ENCODE peak calls at places on chromosomes 4 and X, in four cellular contexts. Q, N, W and T are unnamed samples.
A peak's percentile ranks its signal among the peaks of the same experiment; 100 is the strongest.

GRCh38 chrX:11066812-11067211 is 44.3 kb upstream of the HCCS start:
- DNase-seq in Q (no peak), N (no peak), W (no peak), T (no peak)

GRCh38 chr4:69497081-69497480 is 1.4 kb upstream of the UGT2B4 start:
- DNase-seq in Q (no peak), N (no peak), W (no peak), T (no peak)

GRCh38 chr4:20418865-20419451 is 167.3 kb downstream of the SLIT2 start:
- DNase-seq in Q (no peak), N (peak; percentile 48), W (peak; percentile 7), T (no peak)

GRCh38 chrX:13851996-13852695 is 35.3 kb upstream of the GPM6B start:
- DNase-seq in Q (no peak), N (no peak), W (no peak), T (no peak)

GRCh38 chr4:128134925-128135324 is 73.8 kb downstream of the LARP1B start:
- DNase-seq in Q (no peak), N (no peak), W (no peak), T (no peak)

GRCh38 chr4:181950372-181951127 is 292.7 kb upstream of the TENM3 start:
- DNase-seq in Q (no peak), N (no peak), W (no peak), T (no peak)

GRCh38 chr4:124253080-124253479 is 459.5 kb downstream of the ANKRD50 start:
- DNase-seq in Q (no peak), N (no peak), W (no peak), T (no peak)

GRCh38 chr4:99845708-99846469 is 29.3 kb downstream of the DAPP1 start:
- DNase-seq in Q (no peak), N (no peak), W (no peak), T (no peak)

GRCh38 chr4:173257732-173258717 is 76.1 kb downstream of the HMGB2 start:
- DNase-seq in Q (peak; percentile 43), N (peak; percentile 90), W (peak; percentile 76), T (peak; percentile 46)

GRCh38 chr4:92236907-92237306 is 66.9 kb upstream of the GRID2 start:
- DNase-seq in Q (no peak), N (no peak), W (no peak), T (no peak)

GRCh38 chrX:46279214-46279924 is 265.9 kb downstream of the ZNF674 start:
- DNase-seq in Q (no peak), N (peak; percentile 32), W (peak; percentile 32), T (no peak)

GRCh38 chrX:144732588-144732987 is 514.7 kb upstream of the SPANXN1 start:
- DNase-seq in Q (no peak), N (no peak), W (no peak), T (no peak)

GRCh38 chr4:107740381-107740780 is 20.3 kb upstream of the PAPSS1 start:
- DNase-seq in Q (no peak), N (peak; percentile 28), W (no peak), T (no peak)

GRCh38 chr4:68735106-68735505 is 64.7 kb upstream of the UGT2B15 start:
- DNase-seq in Q (no peak), N (no peak), W (no peak), T (no peak)

GRCh38 chr4:182929296-182929695 is 12.1 kb upstream of the DCTD start:
- DNase-seq in Q (no peak), N (no peak), W (no peak), T (no peak)

GRCh38 chr4:105291920-105292319 is 145.2 kb downstream of the TET2 start:
- DNase-seq in Q (no peak), N (no peak), W (no peak), T (no peak)

GRCh38 chr4:153112071-153112460 is 92.2 kb upstream of the TRIM2 start:
- DNase-seq in Q (no peak), N (no peak), W (peak; percentile 86), T (no peak)

GRCh38 chrX:101078716-101079115 is at the start of gene TMEM35A:
- DNase-seq in Q (no peak), N (peak; percentile 70), W (no peak), T (no peak)

GRCh38 chrX:153492543-153492942 is 2.2 kb upstream of the BGN start:
- DNase-seq in Q (no peak), N (no peak), W (no peak), T (no peak)

GRCh38 chr4:16896871-16897270 is 1.6 kb downstream of the LDB2 start:
- DNase-seq in Q (no peak), N (peak; percentile 22), W (no peak), T (no peak)

GRCh38 chr4:164204434-164204833 is 549.5 kb upstream of the SMIM31 start:
- DNase-seq in Q (no peak), N (peak; percentile 67), W (no peak), T (no peak)

GRCh38 chrX:21781525-21781924 is 23.6 kb upstream of the SMPX start:
- DNase-seq in Q (no peak), N (no peak), W (no peak), T (no peak)

DNA sequence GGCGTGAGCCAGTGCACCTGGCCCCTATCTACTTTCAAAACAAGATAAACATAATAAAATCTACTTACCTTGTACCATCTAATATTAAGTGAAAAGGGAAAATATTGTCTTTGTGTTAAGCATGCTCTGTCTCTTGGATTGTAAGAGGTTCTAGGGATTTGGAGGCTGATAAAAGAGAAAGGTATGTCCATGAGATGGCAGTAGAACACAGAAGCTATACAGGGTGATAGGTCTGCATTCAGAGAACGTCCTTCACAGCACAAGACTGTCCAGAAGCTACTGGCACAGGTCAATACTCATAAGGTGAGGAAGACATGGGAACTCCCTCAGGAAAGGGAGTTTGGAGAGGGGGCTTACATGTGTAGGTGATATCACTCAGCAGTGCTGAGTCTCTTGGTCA is 135.5 kb downstream of the TMEM47 start:
- DNase-seq in Q (no peak), N (peak; percentile 52), W (no peak), T (no peak)
- TF ChIP-seq CTCF in Q (no peak), N (peak; percentile 52), W (no peak), T (no peak)

DNA sequence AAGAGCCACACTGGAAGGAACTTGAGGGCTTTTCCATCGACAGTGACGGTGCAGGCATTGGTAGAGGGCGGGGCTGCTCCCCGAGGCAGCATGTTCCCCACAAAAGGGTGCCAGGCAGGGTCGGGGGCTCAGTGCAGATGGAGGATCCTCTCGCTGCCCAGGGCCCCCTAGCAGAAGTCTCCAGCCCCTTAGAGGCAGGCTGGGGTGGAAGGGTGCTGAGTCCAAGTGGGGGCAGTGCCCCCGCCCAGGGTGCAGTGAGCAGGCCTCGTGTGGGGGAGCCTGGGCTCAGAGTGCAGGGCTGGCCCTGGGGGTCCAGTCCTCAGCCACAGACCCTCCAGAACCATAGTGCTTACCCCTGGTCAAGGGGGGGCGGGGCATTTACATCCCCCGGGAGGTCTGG is 9.0 kb downstream of the CPZ start:
- DNase-seq in Q (no peak), N (no peak), W (no peak), T (no peak)
- H3K4me1 ChIP-seq in Q (no peaks in the 10 kb centered on the region), N (no peaks in the 10 kb centered on the region), W (no peaks in the 10 kb centered on the region), T (no peaks in the 10 kb centered on the region)

DNA sequence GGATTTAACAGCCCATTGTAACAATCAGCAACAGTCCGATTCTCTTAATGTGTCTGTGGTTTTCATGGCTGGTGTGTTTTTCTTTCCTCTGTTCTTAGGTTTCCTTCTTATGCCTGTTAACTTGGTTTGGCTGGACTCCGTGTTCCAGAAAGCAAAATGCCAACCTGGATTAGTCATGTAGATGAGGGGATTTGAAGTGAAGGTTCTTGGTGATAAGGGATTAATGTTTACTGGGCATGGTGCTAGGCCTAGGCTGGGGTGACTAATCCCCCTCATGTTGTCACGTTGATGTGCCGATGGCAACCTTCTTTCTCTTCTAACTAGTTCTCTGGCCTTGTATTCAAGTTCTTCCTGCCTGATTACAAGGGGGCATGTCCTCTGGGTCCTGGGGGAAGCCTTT is 85.9 kb downstream of the REPS2 start:
- DNase-seq in Q (no peak), N (no peak), W (no peak), T (no peak)
- H3K27ac ChIP-seq in Q (peak overlapping the region; percentile 2), N (no peak overlapping the region), W (no peak overlapping the region), T (no peak overlapping the region)

DNA sequence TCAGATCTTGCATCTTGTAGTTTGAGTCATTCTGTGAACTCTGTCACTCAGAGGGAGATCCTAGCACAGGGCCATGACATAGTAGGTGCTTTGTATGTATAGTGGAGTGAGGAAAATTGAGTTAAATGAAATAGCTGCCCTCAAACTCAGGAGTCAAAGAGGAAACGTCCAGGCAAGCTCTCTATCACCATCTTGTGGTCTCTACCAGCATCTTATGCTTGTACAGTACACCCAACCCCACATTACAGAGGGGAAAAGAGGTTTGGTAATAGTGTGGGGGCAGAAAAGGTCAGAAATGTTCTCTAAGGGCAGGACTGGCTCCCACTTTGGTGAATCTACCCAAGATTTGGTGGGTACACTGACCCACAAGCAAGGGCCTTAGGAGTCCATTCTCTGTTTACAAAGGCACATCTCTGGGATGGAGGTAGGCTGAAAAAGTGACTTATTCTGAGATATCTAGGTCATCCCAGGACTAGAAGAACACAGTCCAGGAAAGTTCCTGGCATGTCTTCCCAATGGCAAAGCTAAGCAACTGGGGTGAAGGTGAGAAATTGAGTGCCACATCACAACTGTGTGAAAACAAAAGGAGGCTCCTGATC is 131.8 kb downstream of the OR13H1 start:
- DNase-seq in Q (no peak), N (peak; percentile 56), W (no peak), T (no peak)
- TF ChIP-seq CTCF in Q (peak; percentile 31), N (peak; percentile 64), W (peak; percentile 43), T (peak; percentile 31)

DNA sequence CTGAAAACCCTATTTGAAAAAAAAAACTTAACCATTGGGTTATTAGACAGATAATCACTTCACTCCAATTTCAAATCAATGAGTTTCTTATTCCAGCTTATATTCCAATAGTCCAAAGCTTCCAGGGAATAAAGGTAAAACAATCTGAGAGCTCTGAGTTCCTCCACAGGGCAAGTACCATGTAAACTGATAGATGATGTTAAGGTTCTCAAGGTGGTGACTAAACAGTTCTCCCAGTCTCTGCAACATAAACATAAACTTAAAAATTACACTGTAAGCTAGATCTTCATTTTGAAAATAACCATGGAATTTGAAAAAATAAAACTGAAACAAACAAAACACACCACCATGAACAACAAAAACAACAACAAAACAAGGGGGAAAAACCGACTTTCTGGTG is 22.3 kb upstream of the CD38 start:
- DNase-seq in Q (no peak), N (no peak), W (no peak), T (no peak)
- H3K4me1 ChIP-seq in Q (no peaks in the 10 kb centered on the region), N (no peaks in the 10 kb centered on the region), W (peaks cover 67% of the 10 kb centered on the region), T (peaks cover 21% of the 10 kb centered on the region)

GRCh38 chrX:139933904-139934303 is 1.1 kb upstream of the ATP11C start:
- DNase-seq in Q (no peak), N (no peak), W (no peak), T (no peak)
- H3K27ac ChIP-seq in Q (peak overlapping the region; percentile 92), N (peak overlapping the region; percentile 88), W (peak overlapping the region; percentile 81), T (peak overlapping the region; percentile 95)

GRCh38 chrX:41923925-41924693 is 755 bp upstream of the CASK start:
- DNase-seq in Q (no peak), N (no peak), W (peak; percentile 37), T (no peak)

GRCh38 chrX:41922125-41922521 is 1.2 kb downstream of the CASK start:
- DNase-seq in Q (no peak), N (no peak), W (peak; percentile 44), T (no peak)

GRCh38 chrX:41921492-41922124 is 1.7 kb downstream of the CASK start:
- DNase-seq in Q (no peak), N (no peak), W (no peak), T (no peak)

GRCh38 chrX:41923257-41923924 is at the start of gene CASK:
- DNase-seq in Q (peak; percentile 93), N (peak; percentile 88), W (peak; percentile 93), T (peak; percentile 92)

DNA sequence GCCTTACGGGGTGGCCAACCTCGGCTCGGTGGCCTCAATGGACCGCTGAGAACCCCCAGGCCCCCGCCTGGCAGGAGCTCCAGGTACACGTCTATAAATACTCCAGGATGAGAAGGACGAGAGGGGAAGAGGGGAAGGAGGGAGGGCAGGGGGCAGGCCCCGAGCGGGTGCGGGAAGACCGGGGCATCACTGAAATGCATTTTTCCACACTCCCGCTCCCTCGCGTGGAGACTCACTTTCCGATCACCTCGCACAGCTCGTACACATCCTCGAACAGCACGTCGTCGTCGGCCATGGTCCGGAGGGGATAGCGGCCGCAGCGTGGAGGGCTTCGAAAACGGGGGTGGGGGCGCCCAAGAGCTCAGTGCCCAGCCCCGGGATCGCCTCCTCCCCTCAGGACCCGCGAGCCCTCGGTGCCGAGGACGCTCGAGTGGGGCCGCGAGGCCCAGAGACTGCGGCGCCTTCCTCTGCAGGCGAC is 621 bp downstream of the CASK start:
- DNase-seq in Q (peak; percentile 25), N (peak; percentile 11), W (peak; percentile 26), T (peak; percentile 23)
- TF ChIP-seq CTCF in Q (no peak), N (no peak), W (peak; percentile 29), T (no peak)